ENCODE peak calls at places on chromosomes 4 and X, in seven cellular contexts. Q, A, B, I, O, X and K are unnamed samples.

GRCh38 chr4:138890921-138891570 is 124.5 kb upstream of the NOCT start:
- DNase-seq in I (no peak), X (no peak), A (no peak), Q (no peak), B (no peak), O (no peak), K (no peak)

GRCh38 chrX:41468647-41469323 is 21.6 kb downstream of the NYX start:
- DNase-seq in X (no peak), O (no peak), A (no peak), I (no peak), Q (no peak), B (no peak), K (no peak)

GRCh38 chrX:46327229-46328081 is 217.8 kb downstream of the ZNF674 start:
- DNase-seq in X (peak; percentile 92), I (no peak), O (no peak), Q (no peak), B (peak; percentile 76), A (peak; percentile 81), K (peak; percentile 76)

GRCh38 chr4:10172278-10173038 is 55.9 kb upstream of the WDR1 start:
- DNase-seq in B (no peak), I (no peak), X (no peak), A (no peak), O (no peak), Q (no peak), K (no peak)

GRCh38 chr4:90245837-90246236 is 118.6 kb downstream of the CCSER1 start:
- DNase-seq in Q (no peak), O (no peak), I (no peak), B (no peak), A (no peak), X (no peak), K (no peak)

GRCh38 chr4:38310446-38311043 is 350.3 kb downstream of the PTTG2 start:
- DNase-seq in A (no peak), X (no peak), O (peak; percentile 97), I (no peak), B (no peak), Q (no peak), K (peak; percentile 40)

GRCh38 chrX:31546130-31546529 is 474.3 kb upstream of the FTHL17 start:
- DNase-seq in I (no peak), B (no peak), A (no peak), O (no peak), Q (no peak), X (no peak), K (no peak)

GRCh38 chrX:153888344-153888743 is 2.4 kb upstream of the L1CAM start:
- DNase-seq in X (no peak), Q (no peak), O (peak; percentile 13), A (no peak), B (no peak), I (no peak), K (no peak)

GRCh38 chr4:138616775-138617174 is 374.6 kb upstream of the SLC7A11 start:
- DNase-seq in O (no peak), Q (no peak), A (no peak), I (no peak), X (no peak), B (no peak), K (no peak)

GRCh38 chr4:106287353-106287969 is 28.5 kb downstream of the TBCK start:
- DNase-seq in A (no peak), B (no peak), Q (no peak), X (peak; percentile 97), O (no peak), I (no peak), K (no peak)

GRCh38 chr4:65624651-65625050 is 45.6 kb downstream of the EPHA5 start:
- DNase-seq in Q (no peak), B (no peak), O (no peak), X (no peak), I (no peak), A (no peak), K (no peak)

GRCh38 chr4:2298548-2298991 is 36.7 kb upstream of the MXD4 start:
- DNase-seq in Q (peak; percentile 38), O (no peak), I (no peak), X (no peak), A (no peak), B (no peak), K (no peak)

GRCh38 chr4:164771088-164771487 is 17.2 kb downstream of the SMIM31 start:
- DNase-seq in Q (no peak), I (no peak), X (no peak), B (no peak), O (no peak), A (no peak), K (no peak)

GRCh38 chr4:97845758-97846157 is 297.5 kb downstream of the STPG2 start:
- DNase-seq in X (no peak), I (no peak), B (no peak), O (no peak), Q (no peak), A (no peak), K (no peak)

GRCh38 chr4:128700659-128701350 is 108.7 kb upstream of the JADE1 start:
- DNase-seq in X (no peak), Q (no peak), I (no peak), O (no peak), B (no peak), A (no peak), K (no peak)

GRCh38 chrX:47707031-47707780 is 48.2 kb upstream of the UXT start:
- DNase-seq in Q (no peak), B (no peak), O (no peak), X (no peak), I (peak; percentile 62), A (no peak), K (no peak)

GRCh38 chrX:95612350-95612749 is 1072.3 kb upstream of the DIAPH2 start:
- DNase-seq in O (no peak), Q (no peak), A (no peak), I (no peak), B (no peak), X (no peak), K (no peak)

GRCh38 chr4:123446791-123447474 is 50.3 kb downstream of the SPRY1 start:
- DNase-seq in X (peak; percentile 71), O (no peak), A (no peak), I (no peak), Q (no peak), B (no peak), K (no peak)

GRCh38 chr4:88771883-88772450 is 74.3 kb upstream of the NAP1L5 start:
- DNase-seq in I (no peak), B (no peak), Q (no peak), A (no peak), O (no peak), X (no peak), K (no peak)

GRCh38 chr4:26005764-26006163 is 91.7 kb downstream of the SMIM20 start:
- DNase-seq in I (no peak), X (no peak), B (no peak), Q (no peak), A (no peak), O (no peak), K (no peak)

GRCh38 chrX:56233682-56234081 is 1.5 kb downstream of the KLF8 start:
- DNase-seq in B (peak; percentile 29), O (peak; percentile 60), X (no peak), A (peak; percentile 38), I (no peak), Q (no peak), K (peak; percentile 34)

GRCh38 chrX:19647731-19648588 is 132.7 kb upstream of the MAP3K15 start:
- DNase-seq in O (no peak), B (no peak), X (no peak), I (no peak), A (no peak), Q (no peak), K (no peak)

GRCh38 chrX:78708171-78708570 is 39.3 kb upstream of the LPAR4 start:
- DNase-seq in O (no peak), A (peak; percentile 5), X (peak; percentile 1), I (no peak), B (no peak), Q (peak; percentile 1), K (no peak)

GRCh38 chr4:141133146-141134006 is at the start of gene RNF150:
- DNase-seq in Q (peak; percentile 87), A (peak; percentile 73), I (peak; percentile 27), O (peak; percentile 9), X (peak; percentile 65), B (no peak), K (peak; percentile 61)

GRCh38 chr4:6633091-6633906 is 7.2 kb upstream of the MRFAP1 start:
- DNase-seq in O (no peak), Q (no peak), B (no peak), I (no peak), X (peak; percentile 82), A (no peak), K (peak; percentile 97)

GRCh38 chr4:19152264-19152663 is 1099.4 kb upstream of the SLIT2 start:
- DNase-seq in X (no peak), I (no peak), Q (no peak), O (no peak), B (no peak), A (no peak), K (no peak)

GRCh38 chr4:183399616-183400015 is 44.8 kb upstream of the CDKN2AIP start:
- DNase-seq in X (no peak), A (no peak), B (no peak), O (no peak), I (no peak), Q (no peak), K (no peak)

GRCh38 chr4:142719854-142720541 is 126.1 kb downstream of the INPP4B start:
- DNase-seq in B (peak; percentile 68), Q (peak; percentile 45), A (no peak), I (no peak), X (no peak), O (no peak), K (no peak)

GRCh38 chrX:21479695-21480280 is 105.6 kb downstream of the CNKSR2 start:
- DNase-seq in A (no peak), X (peak; percentile 48), I (no peak), Q (peak; percentile 33), O (no peak), B (no peak), K (peak; percentile 69)

GRCh38 chr4:116839826-116840225 is 245.6 kb downstream of the TRAM1L1 start:
- DNase-seq in O (no peak), X (no peak), Q (no peak), I (no peak), A (no peak), B (no peak), K (no peak)
- TF ChIP-seq JUND in O (no peak), X (no peak), Q (no peak), I (no peak), A (no peak), B (no peak), K (no peak)

GRCh38 chr4:173852775-173853174 is 322.7 kb upstream of the HAND2 start:
- DNase-seq in I (no peak), Q (no peak), B (no peak), X (no peak), O (no peak), A (no peak), K (peak; percentile 32)
- TF ChIP-seq JUND in I (no peak), Q (no peak), B (no peak), X (no peak), O (no peak), A (no peak), K (no peak)

GRCh38 chr4:20180509-20180908 is 71.2 kb upstream of the SLIT2 start:
- DNase-seq in B (no peak), I (no peak), O (no peak), Q (no peak), X (no peak), A (no peak), K (no peak)
- TF ChIP-seq JUND in B (no peak), I (no peak), O (no peak), Q (no peak), X (no peak), A (no peak), K (no peak)

DNA sequence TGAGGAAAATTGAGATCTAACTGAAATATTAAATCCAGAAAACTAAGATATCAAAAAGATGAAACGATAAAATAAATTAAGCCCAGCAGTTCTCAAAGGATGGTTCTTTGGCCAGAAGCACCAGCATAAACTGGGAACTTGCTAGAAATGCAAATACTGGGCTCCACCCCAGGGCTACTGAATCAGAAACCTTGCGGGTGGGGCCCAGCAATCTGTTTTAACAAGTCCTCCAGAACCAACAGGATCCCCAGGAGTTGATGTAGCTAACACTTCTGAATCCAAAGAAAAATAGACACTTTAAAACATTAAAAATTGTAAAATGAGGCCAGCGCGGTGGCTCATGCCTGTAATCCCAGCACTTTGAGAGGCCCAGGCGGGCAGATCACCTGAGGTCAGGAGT is 14.1 kb upstream of the TMEM154 start:
- DNase-seq in A (no peak), O (no peak), I (no peak), B (no peak), X (no peak), Q (no peak), K (no peak)
- TF ChIP-seq JUND in A (no peak), O (no peak), I (no peak), B (no peak), X (no peak), Q (no peak), K (no peak)